ENCODE peak calls at places on chromosomes 2 and 18, in four cellular contexts. G, E, F and K are unnamed samples.
A peak's percentile ranks its signal among the peaks of the same experiment; 100 is the strongest.

GRCh38 chr2:101012054-101012705 is 10.1 kb downstream of the RPL31 start:
- DNase-seq in G (no peak), E (no peak), F (no peak), K (no peak)

GRCh38 chr2:107285621-107286303 is 399.8 kb upstream of the ST6GAL2 start:
- DNase-seq in G (no peak), E (no peak), F (no peak), K (no peak)

GRCh38 chr2:50885948-50886347 is 146.0 kb downstream of the NRXN1 start:
- DNase-seq in G (no peak), E (no peak), F (no peak), K (no peak)

GRCh38 chr2:236257171-236257570 is 7.0 kb downstream of the ASB18 start:
- DNase-seq in G (no peak), E (no peak), F (no peak), K (no peak)

GRCh38 chr2:209579236-209579749 is 155.4 kb downstream of the MAP2 start:
- DNase-seq in G (no peak), E (peak; percentile 71), F (peak; percentile 47), K (no peak)

GRCh38 chr2:191202209-191202721 is 42.9 kb upstream of the MYO1B start:
- DNase-seq in G (no peak), E (no peak), F (peak; percentile 70), K (no peak)

GRCh38 chr18:36352384-36352783 is 54.9 kb downstream of the FHOD3 start:
- DNase-seq in G (no peak), E (no peak), F (peak; percentile 86), K (no peak)

GRCh38 chr2:133607679-133608078 is 39.4 kb upstream of the NCKAP5 start:
- DNase-seq in G (no peak), E (no peak), F (no peak), K (no peak)

GRCh38 chr2:1686784-1687105 is 57.6 kb downstream of the PXDN start:
- DNase-seq in G (no peak), E (no peak), F (no peak), K (no peak)

GRCh38 chr2:158586491-158586890 is 129.7 kb downstream of the PKP4 start:
- DNase-seq in G (no peak), E (no peak), F (peak; percentile 19), K (no peak)

GRCh38 chr2:188238386-188238785 is 53.3 kb upstream of the GULP1 start:
- DNase-seq in G (no peak), E (no peak), F (no peak), K (no peak)